ENCODE peak calls at places on chromosomes 2 and 18, in six cellular contexts. G, Y, Z, W, X and D are unnamed samples.

GRCh38 chr2:70962211-70962884 is 16.1 kb upstream of the ANKRD53 start:
- DNase-seq in G (no peak), Y (no peak), Z (no peak), W (no peak), X (no peak), D (no peak)

GRCh38 chr2:120341977-120342376 is 4.0 kb upstream of the INHBB start:
- DNase-seq in G (no peak), Y (no peak), Z (no peak), W (no peak), X (no peak), D (no peak)

GRCh38 chr2:100924520-100925451 is 77.3 kb upstream of the RPL31 start:
- DNase-seq in G (peak), Y (no peak), Z (no peak), W (peak), X (peak), D (no peak)

GRCh38 chr2:167140330-167140729 is 252.1 kb downstream of the XIRP2 start:
- DNase-seq in G (no peak), Y (no peak), Z (no peak), W (no peak), X (no peak), D (no peak)

GRCh38 chr2:224555823-224556366 is 29.3 kb downstream of the CUL3 start:
- DNase-seq in G (peak), Y (no peak), Z (no peak), W (no peak), X (no peak), D (no peak)

GRCh38 chr2:102256281-102256680 is 55.1 kb upstream of the IL1RL1 start:
- DNase-seq in G (peak), Y (no peak), Z (no peak), W (no peak), X (no peak), D (no peak)

GRCh38 chr2:166516712-166517303 is 22.8 kb upstream of the SCN7A start:
- DNase-seq in G (peak), Y (peak), Z (no peak), W (no peak), X (peak), D (no peak)

GRCh38 chr2:175698076-175698475 is 304.0 kb downstream of the LNPK start:
- DNase-seq in G (no peak), Y (peak), Z (no peak), W (no peak), X (no peak), D (no peak)

GRCh38 chr18:76144844-76145243 is 350.2 kb downstream of the ZNF516 start:
- DNase-seq in G (no peak), Y (no peak), Z (no peak), W (no peak), X (no peak), D (no peak)

GRCh38 chr2:150125708-150126107 is 361.8 kb downstream of the RND3 start:
- DNase-seq in G (peak), Y (no peak), Z (no peak), W (no peak), X (no peak), D (no peak)

GRCh38 chr18:63002803-63003445 is 287.6 kb downstream of the PHLPP1 start:
- DNase-seq in G (no peak), Y (no peak), Z (no peak), W (no peak), X (no peak), D (no peak)

GRCh38 chr2:215136669-215137328 is 1.6 kb downstream of the ABCA12 start:
- DNase-seq in G (peak), Y (no peak), Z (no peak), W (no peak), X (no peak), D (no peak)

GRCh38 chr2:42256502-42256901 is 87.3 kb downstream of the EML4 start:
- DNase-seq in G (no peak), Y (no peak), Z (no peak), W (no peak), X (no peak), D (no peak)

GRCh38 chr18:58669731-58670379 is 1.4 kb upstream of the MALT1 start:
- DNase-seq in G (peak), Y (no peak), Z (no peak), W (no peak), X (no peak), D (no peak)

GRCh38 chr2:151827564-151828142 is 568 bp downstream of the ARL5A start:
- DNase-seq in G (peak), Y (peak), Z (no peak), W (peak), X (peak), D (no peak)

GRCh38 chr2:72921866-72922265 is 4.5 kb downstream of the EMX1 start:
- DNase-seq in G (no peak), Y (no peak), Z (no peak), W (no peak), X (no peak), D (no peak)

GRCh38 chr2:196241175-196241574 is 69.8 kb upstream of the STK17B start:
- DNase-seq in G (no peak), Y (no peak), Z (no peak), W (no peak), X (no peak), D (no peak)

GRCh38 chr2:207895236-207895860 is 125.6 kb upstream of the FZD5 start:
- DNase-seq in G (no peak), Y (no peak), Z (no peak), W (no peak), X (no peak), D (no peak)

GRCh38 chr2:6814312-6814711 is 51.4 kb downstream of the CMPK2 start:
- DNase-seq in G (no peak), Y (no peak), Z (no peak), W (no peak), X (no peak), D (no peak)

GRCh38 chr2:177692042-177692823 is 299.7 kb downstream of the AGPS start:
- DNase-seq in G (peak), Y (no peak), Z (no peak), W (no peak), X (no peak), D (no peak)

GRCh38 chr2:160194946-160195345 is 5.1 kb downstream of the ITGB6 start:
- DNase-seq in G (peak), Y (no peak), Z (no peak), W (no peak), X (no peak), D (no peak)

GRCh38 chr18:75132471-75132870 is 76.5 kb downstream of the PTGR3 start:
- DNase-seq in G (no peak), Y (no peak), Z (no peak), W (no peak), X (no peak), D (no peak)

GRCh38 chr2:2825062-2825461 is 494.0 kb upstream of the MYT1L start:
- DNase-seq in G (no peak), Y (no peak), Z (no peak), W (no peak), X (no peak), D (no peak)

GRCh38 chr18:5998907-5999306 is 103.6 kb upstream of the TMEM200C start:
- DNase-seq in G (no peak), Y (no peak), Z (no peak), W (no peak), X (no peak), D (no peak)